ENCODE peak calls at places on chromosome 12, in six cellular contexts. O is A549, L is IMR-90, D is K562, X is SK-N-SH, S is H1. W is an unnamed sample.

GRCh38 chr12:64006211-64006610 is 161.7 kb downstream of the SRGAP1 start:
- DNase-seq in S (no peak), L (peak), O (no peak), X (no peak), D (no peak), W (no peak)

GRCh38 chr12:67590122-67590795 is 58.3 kb upstream of the DYRK2 start:
- DNase-seq in S (no peak), L (no peak), D (no peak), X (peak), O (no peak), W (no peak)

GRCh38 chr12:39685854-39686608 is 66.4 kb upstream of the ABCD2 start:
- DNase-seq in D (no peak), S (no peak), O (no peak), X (no peak), L (no peak), W (no peak)

GRCh38 chr12:18749381-18749957 is 11.6 kb downstream of the CAPZA3 start:
- DNase-seq in L (no peak), S (no peak), D (no peak), O (no peak), X (no peak), W (no peak)

GRCh38 chr12:612886-613285 is 50.4 kb downstream of the NINJ2 start:
- DNase-seq in D (no peak), O (no peak), S (no peak), X (no peak), L (no peak), W (no peak)

GRCh38 chr12:56071648-56072047 is 8.3 kb upstream of the ERBB3 start:
- DNase-seq in D (no peak), L (peak), X (no peak), O (no peak), S (no peak), W (peak)

GRCh38 chr12:96177013-96177412 is 17.2 kb upstream of the ELK3 start:
- DNase-seq in S (no peak), L (peak), D (no peak), O (no peak), X (no peak), W (no peak)

GRCh38 chr12:118103601-118104382 is at the start of gene VSIG10:
- DNase-seq in S (peak), D (peak), L (peak), O (peak), X (peak), W (peak)

GRCh38 chr12:94553130-94553519 is 93.5 kb upstream of the CEP83 start:
- DNase-seq in S (no peak), L (peak), X (no peak), O (peak), D (no peak), W (no peak)

GRCh38 chr12:124946440-124946793 is 32.0 kb upstream of the UBC start:
- DNase-seq in X (no peak), D (no peak), S (no peak), O (no peak), L (no peak), W (no peak)

GRCh38 chr12:104522985-104523719 is 66.4 kb downstream of the CHST11 start:
- DNase-seq in X (no peak), L (no peak), O (no peak), S (no peak), D (no peak), W (no peak)

GRCh38 chr12:48643011-48643410 is 39.0 kb downstream of the KANSL2 start:
- DNase-seq in O (no peak), D (no peak), S (no peak), X (no peak), L (no peak), W (no peak)

GRCh38 chr12:2854669-2855453 is 2.0 kb downstream of the TEX52 start:
- DNase-seq in S (no peak), D (no peak), O (no peak), X (no peak), L (no peak), W (no peak)

GRCh38 chr12:104177663-104178501 is 37.7 kb upstream of the TXNRD1 start:
- DNase-seq in X (peak), O (peak), L (peak), S (peak), D (peak), W (peak)

GRCh38 chr12:104721065-104721458 is 237.0 kb downstream of the SLC41A2 start:
- DNase-seq in X (no peak), O (no peak), S (no peak), L (no peak), D (no peak), W (no peak)

GRCh38 chr12:109637341-109637740 is 63.7 kb downstream of the MVK start:
- DNase-seq in L (no peak), D (no peak), S (no peak), X (peak), O (no peak), W (no peak)

GRCh38 chr12:64609543-64610091 is 678 bp upstream of the RASSF3 start:
- DNase-seq in L (peak), S (no peak), D (no peak), X (peak), O (peak), W (no peak)

GRCh38 chr12:131862994-131863710 is 31.3 kb upstream of the ULK1 start:
- DNase-seq in D (peak), L (no peak), S (no peak), O (peak), X (no peak), W (no peak)

GRCh38 chr12:109529618-109530300 is 43.5 kb downstream of the MMAB start:
- DNase-seq in D (no peak), O (no peak), S (no peak), X (no peak), L (no peak), W (no peak)

DNA sequence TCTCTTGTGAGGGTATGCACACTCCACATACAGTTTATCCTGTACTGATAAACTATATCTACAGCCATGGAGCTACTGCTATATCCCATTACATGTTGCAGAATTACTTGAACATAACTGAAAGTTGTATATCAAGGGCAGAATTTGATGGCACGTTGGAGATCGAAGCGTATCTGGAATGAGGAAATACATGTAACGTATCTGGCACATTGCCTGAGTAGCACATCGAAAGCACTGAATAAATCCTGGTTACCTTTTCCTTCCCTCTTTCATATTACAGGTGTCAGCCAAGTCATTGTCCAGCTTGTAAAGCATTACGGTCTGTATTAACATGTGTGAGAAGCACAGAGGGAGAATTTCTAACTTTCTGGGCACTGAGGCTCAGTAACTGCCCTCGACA is 42.1 kb upstream of the LIN7A start:
- DNase-seq in D (no peak), X (no peak), L (no peak), O (no peak), S (no peak), W (no peak)
- TF ChIP-seq RFX5 in D (no peak), X (no peak), L (no peak), O (no peak), S (no peak), W (no peak)

GRCh38 chr12:31227401-31227981 is 98.5 kb downstream of the SINHCAF start:
- DNase-seq in X (no peak), L (no peak), O (no peak), S (no peak), D (no peak), W (no peak)

GRCh38 chr12:31230004-31230403 is 95.9 kb downstream of the SINHCAF start:
- DNase-seq in X (no peak), S (no peak), L (no peak), O (no peak), D (no peak), W (no peak)

GRCh38 chr12:31226639-31227038 is 99.3 kb downstream of the SINHCAF start:
- DNase-seq in O (no peak), S (no peak), D (no peak), L (no peak), X (peak), W (no peak)

GRCh38 chr12:31231611-31232360 is 94.2 kb downstream of the SINHCAF start:
- DNase-seq in O (no peak), D (no peak), X (no peak), L (no peak), S (no peak), W (no peak)

GRCh38 chr12:31228811-31229792 is 96.8 kb downstream of the SINHCAF start:
- DNase-seq in X (no peak), S (no peak), D (no peak), O (no peak), L (no peak), W (peak)
- TF ChIP-seq RFX5 in X (no peak), S (no peak), D (no peak), O (no peak), L (no peak), W (no peak)

DNA sequence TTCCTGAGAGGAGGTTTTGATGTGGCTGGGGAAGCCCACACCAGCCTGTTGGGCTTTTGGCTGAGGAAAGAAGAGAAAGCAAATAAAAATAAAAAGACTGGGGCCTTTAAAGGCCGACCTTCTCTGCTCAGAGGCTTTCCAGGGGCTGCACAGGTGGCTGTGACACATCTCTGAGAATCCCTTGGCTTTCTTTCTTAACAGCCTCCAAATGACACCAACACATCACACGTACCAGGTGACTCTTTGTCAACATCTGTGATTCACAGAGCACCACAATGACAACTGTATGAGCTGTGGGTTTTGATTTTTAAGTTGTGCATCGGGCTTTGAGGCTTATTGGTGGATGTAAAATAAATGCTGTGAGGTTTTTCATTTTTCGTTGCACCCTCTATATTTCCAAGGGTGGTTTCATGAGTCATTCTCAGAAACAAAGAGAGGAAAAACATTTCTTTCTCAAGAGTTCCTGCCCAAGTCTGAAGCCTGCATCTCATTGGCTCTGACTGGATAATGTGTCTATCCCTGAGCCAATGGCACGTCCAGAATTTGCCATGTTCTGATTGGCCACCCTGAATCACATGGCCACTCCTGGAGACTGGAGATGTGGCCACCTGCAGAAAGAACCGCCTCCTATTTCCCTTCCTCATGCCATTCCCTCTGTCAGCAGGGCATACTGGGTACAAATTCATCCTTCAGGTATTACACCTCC is 349.0 kb downstream of the GLT1D1 start:
- DNase-seq in O (no peak), X (no peak), D (peak), S (no peak), L (no peak), W (no peak)
- TF ChIP-seq RFX5 in O (no peak), X (no peak), D (no peak), S (no peak), L (no peak), W (no peak)

DNA sequence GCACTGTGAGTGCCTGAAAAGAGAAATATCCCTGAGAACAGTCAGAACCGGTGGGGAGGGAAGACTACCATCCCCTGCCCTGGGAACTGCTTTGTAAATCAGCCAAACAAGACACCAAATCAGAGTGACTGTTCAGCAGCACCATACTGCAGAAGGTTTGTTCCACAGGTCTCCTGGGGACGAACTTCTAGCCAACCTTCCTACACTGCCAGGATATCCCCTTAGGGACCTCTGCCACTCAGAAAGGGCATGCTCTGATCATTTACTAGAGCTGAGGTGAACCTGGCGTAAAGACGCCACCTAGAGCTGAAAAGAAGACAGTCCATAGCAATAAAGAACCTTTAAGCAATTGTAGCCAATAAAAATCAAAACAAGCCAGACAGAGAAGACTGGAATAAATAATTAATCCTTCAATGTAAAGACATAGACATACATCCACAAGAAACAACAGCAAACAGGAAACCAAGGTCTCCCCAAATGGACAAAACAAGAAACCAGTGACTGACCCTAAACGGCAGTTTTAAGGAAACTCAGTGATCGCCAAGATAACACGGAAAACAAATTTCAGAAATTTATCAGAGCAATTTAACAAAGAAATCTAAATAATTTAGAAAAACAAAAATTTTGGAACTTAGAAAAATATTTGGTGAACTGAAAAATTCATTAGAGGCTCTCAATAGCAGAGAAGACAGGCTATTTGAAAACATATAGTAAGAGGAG is 228.1 kb upstream of the AMIGO2 start:
- DNase-seq in O (peak), X (peak), L (peak), D (peak), S (no peak), W (peak)
- TF ChIP-seq RFX5 in O (no peak), X (no peak), L (no peak), D (no peak), S (no peak), W (no peak)

GRCh38 chr12:123384318-123384993 is 524 bp downstream of the KMT5A start:
- DNase-seq in X (peak), O (peak), D (peak), S (peak), L (no peak), W (no peak)

GRCh38 chr12:123388218-123388947 is 4.5 kb downstream of the KMT5A start:
- DNase-seq in S (peak), O (peak), D (peak), X (peak), L (peak), W (peak)

GRCh38 chr12:123387508-123388217 is 3.7 kb downstream of the KMT5A start:
- DNase-seq in D (no peak), S (no peak), X (no peak), L (no peak), O (no peak), W (no peak)

GRCh38 chr12:123382684-123383083 is 1.2 kb upstream of the KMT5A start:
- DNase-seq in X (no peak), L (no peak), D (no peak), O (no peak), S (no peak), W (no peak)

GRCh38 chr12:123384994-123385376 is 1.1 kb downstream of the KMT5A start:
- DNase-seq in L (peak), O (peak), S (no peak), D (no peak), X (no peak), W (no peak)
- TF ChIP-seq RFX5 in L (no peak), O (no peak), S (no peak), D (no peak), X (no peak), W (no peak)